ENCODE peak calls at places on chromosomes 1 and 21, in eight cellular contexts. H is ELR; U is NCI-H526 treated with DMSO at 0.1 percent for 48 hours; P is ascending aorta; M is stimulated activated CD4-positive, alpha-beta T cell treated with anti-CD3 and anti-CD28 coated beads, TNF-alpha, amount 100 ng/mL, for 1 hour; K is upper lobe of right lung; Q is amniotic stem cell; V is astrocyte of the hippocampus. Y is an unnamed sample.

GRCh38 chr1:230058619-230059018 is 8.4 kb upstream of the GALNT2 start:
- DNase-seq in H (no peak), U (no peak), P (no peak), M (no peak), K (no peak), Q (no peak), V (no peak), Y (no peak)

GRCh38 chr1:112735752-112736151 is 20.6 kb upstream of the PPM1J start:
- DNase-seq in H (peak), U (no peak), P (no peak), M (no peak), K (no peak), Q (peak), V (peak), Y (no peak)

GRCh38 chr1:167515893-167516321 is 2.4 kb downstream of the CD247 start:
- DNase-seq in H (no peak), U (no peak), P (no peak), M (no peak), K (no peak), Q (no peak), V (no peak), Y (no peak)

GRCh38 chr1:222582099-222582774 is 7.5 kb downstream of the TAF1A start:
- DNase-seq in H (peak), U (no peak), P (no peak), M (no peak), K (no peak), Q (no peak), V (peak), Y (no peak)

GRCh38 chr1:195723796-195724194 is 884.4 kb downstream of the KCNT2 start:
- DNase-seq in H (no peak), U (no peak), P (no peak), M (no peak), K (no peak), Q (no peak), V (no peak), Y (no peak)

GRCh38 chr1:212129781-212130180 is 94.2 kb downstream of the DTL start:
- DNase-seq in H (no peak), U (no peak), P (no peak), M (no peak), K (no peak), Q (no peak), V (no peak), Y (no peak)

GRCh38 chr1:46659307-46659870 is 8.8 kb downstream of the ATPAF1 start:
- DNase-seq in H (no peak), U (no peak), P (no peak), M (no peak), K (no peak), Q (no peak), V (no peak), Y (no peak)

GRCh38 chr1:239786464-239786863 is 305.2 kb upstream of the FMN2 start:
- DNase-seq in H (no peak), U (no peak), P (no peak), M (no peak), K (no peak), Q (no peak), V (no peak), Y (no peak)

GRCh38 chr1:21537932-21538630 is 28.9 kb downstream of the ALPL start:
- DNase-seq in H (no peak), U (no peak), P (no peak), M (no peak), K (peak), Q (no peak), V (no peak), Y (no peak)

GRCh38 chr1:210294991-210295773 is 33.5 kb upstream of the HHAT start:
- DNase-seq in H (peak), U (peak), P (no peak), M (no peak), K (no peak), Q (peak), V (peak), Y (peak)

GRCh38 chr1:53115403-53116306 is 26.8 kb downstream of the SLC1A7 start:
- DNase-seq in H (no peak), U (no peak), P (no peak), M (no peak), K (no peak), Q (no peak), V (peak), Y (peak)

GRCh38 chr1:27366411-27367159 is at the start of gene MAP3K6:
- DNase-seq in H (peak), U (peak), P (peak), M (no peak), K (peak), Q (peak), V (peak), Y (peak)

GRCh38 chr1:231663211-231663792 is 36.7 kb downstream of the DISC1 start:
- DNase-seq in H (peak), U (no peak), P (no peak), M (no peak), K (no peak), Q (no peak), V (no peak), Y (no peak)

GRCh38 chr21:44872568-44873355 is 728 bp downstream of the PTTG1IP start:
- DNase-seq in H (peak), U (no peak), P (no peak), M (no peak), K (peak), Q (no peak), V (peak), Y (no peak)

GRCh38 chr1:192100686-192101468 is 57.4 kb upstream of the RGS18 start:
- DNase-seq in H (no peak), U (no peak), P (no peak), M (no peak), K (no peak), Q (no peak), V (no peak), Y (no peak)

GRCh38 chr1:181451661-181452060 is 31.7 kb upstream of the CACNA1E start:
- DNase-seq in H (no peak), U (no peak), P (no peak), M (no peak), K (no peak), Q (no peak), V (no peak), Y (no peak)

GRCh38 chr21:44609193-44609592 is 2.7 kb upstream of the KRTAP10-8 start:
- DNase-seq in H (no peak), U (no peak), P (no peak), M (no peak), K (no peak), Q (no peak), V (no peak), Y (no peak)

GRCh38 chr1:26177182-26177684 is at the start of gene CNKSR1:
- DNase-seq in H (no peak), U (peak), P (no peak), M (no peak), K (peak), Q (no peak), V (no peak), Y (no peak)